ENCODE peak calls at places on chromosomes 4 and X, in four cellular contexts. One of them, this sample, is unnamed.

GRCh38 chrX:104659037-104659744 is 93.2 kb downstream of the IL1RAPL2 start:
- DNase-seq in IMR-90: no peak
- DNase-seq in SK-N-SH: no peak
- DNase-seq in A549: no peak
- DNase-seq in this sample: no peak

GRCh38 chr4:110364911-110365520 is 110.9 kb upstream of the ENPEP start:
- DNase-seq in IMR-90: no peak
- DNase-seq in SK-N-SH: no peak
- DNase-seq in A549: no peak
- DNase-seq in this sample: no peak

GRCh38 chr4:1385373-1386340 is 20.6 kb downstream of the NKX1-1 start:
- DNase-seq in IMR-90: no peak
- DNase-seq in SK-N-SH: no peak
- DNase-seq in A549: no peak
- DNase-seq in this sample: no peak

GRCh38 chrX:120512627-120513026 is 43.5 kb upstream of the LAMP2 start:
- DNase-seq in IMR-90: no peak
- DNase-seq in SK-N-SH: no peak
- DNase-seq in A549: no peak
- DNase-seq in this sample: no peak

GRCh38 chrX:151151668-151152267 is 24.6 kb upstream of the GPR50 start:
- DNase-seq in IMR-90: peak
- DNase-seq in SK-N-SH: peak
- DNase-seq in A549: peak
- DNase-seq in this sample: no peak

GRCh38 chrX:155888139-155888538 is 7.0 kb downstream of the VAMP7 start:
- DNase-seq in IMR-90: peak
- DNase-seq in SK-N-SH: no peak
- DNase-seq in A549: no peak
- DNase-seq in this sample: no peak

GRCh38 chr4:4541040-4541631 is 712 bp downstream of the STX18 start:
- DNase-seq in IMR-90: peak
- DNase-seq in SK-N-SH: no peak
- DNase-seq in A549: peak
- DNase-seq in this sample: peak

GRCh38 chr4:134470544-134470943 is 269.0 kb upstream of the PABPC4L start:
- DNase-seq in IMR-90: no peak
- DNase-seq in SK-N-SH: no peak
- DNase-seq in A549: no peak
- DNase-seq in this sample: no peak

GRCh38 chr4:86484241-86484640 is 109.9 kb upstream of the PTPN13 start:
- DNase-seq in IMR-90: no peak
- DNase-seq in SK-N-SH: no peak
- DNase-seq in A549: no peak
- DNase-seq in this sample: no peak

GRCh38 chr4:145735777-145736176 is 55.8 kb downstream of the C4orf51 start:
- DNase-seq in IMR-90: no peak
- DNase-seq in SK-N-SH: no peak
- DNase-seq in A549: no peak
- DNase-seq in this sample: no peak

GRCh38 chr4:26533685-26534084 is 43.4 kb upstream of the CCKAR start:
- DNase-seq in IMR-90: no peak
- DNase-seq in SK-N-SH: no peak
- DNase-seq in A549: no peak
- DNase-seq in this sample: no peak

GRCh38 chr4:90002406-90003040 is 107.9 kb downstream of the MMRN1 start:
- DNase-seq in IMR-90: no peak
- DNase-seq in SK-N-SH: peak
- DNase-seq in A549: no peak
- DNase-seq in this sample: no peak

GRCh38 chr4:102759835-102760644 is 728 bp downstream of the MANBA start:
- DNase-seq in IMR-90: peak
- DNase-seq in SK-N-SH: no peak
- DNase-seq in A549: peak
- DNase-seq in this sample: peak

GRCh38 chr4:24244663-24245519 is 339.5 kb downstream of the DHX15 start:
- DNase-seq in IMR-90: peak
- DNase-seq in SK-N-SH: no peak
- DNase-seq in A549: no peak
- DNase-seq in this sample: no peak

GRCh38 chr4:67721770-67722597 is 21.0 kb upstream of the UBA6 start:
- DNase-seq in IMR-90: peak
- DNase-seq in SK-N-SH: no peak
- DNase-seq in A549: no peak
- DNase-seq in this sample: no peak

GRCh38 chr4:102786279-102786678 is 25.5 kb upstream of the MANBA start:
- DNase-seq in IMR-90: no peak
- DNase-seq in SK-N-SH: no peak
- DNase-seq in A549: no peak
- DNase-seq in this sample: no peak

GRCh38 chr4:183589710-183590109 is 69.3 kb downstream of the RWDD4 start:
- DNase-seq in IMR-90: no peak
- DNase-seq in SK-N-SH: no peak
- DNase-seq in A549: no peak
- DNase-seq in this sample: no peak

GRCh38 chr4:3186609-3187008 is 62.4 kb upstream of the MSANTD1 start:
- DNase-seq in IMR-90: no peak
- DNase-seq in SK-N-SH: no peak
- DNase-seq in A549: no peak
- DNase-seq in this sample: no peak

GRCh38 chr4:74109894-74110605 is 11.1 kb upstream of the CXCL2 start:
- DNase-seq in IMR-90: peak
- DNase-seq in SK-N-SH: no peak
- DNase-seq in A549: peak
- DNase-seq in this sample: no peak

GRCh38 chr4:116101321-116101720 is 984.1 kb downstream of the TRAM1L1 start:
- DNase-seq in IMR-90: no peak
- DNase-seq in SK-N-SH: no peak
- DNase-seq in A549: no peak
- DNase-seq in this sample: no peak

GRCh38 chr4:145762719-145763118 is 82.8 kb downstream of the C4orf51 start:
- DNase-seq in IMR-90: no peak
- DNase-seq in SK-N-SH: no peak
- DNase-seq in A549: no peak
- DNase-seq in this sample: no peak

GRCh38 chr4:19739101-19739651 is 512.5 kb upstream of the SLIT2 start:
- DNase-seq in IMR-90: peak
- DNase-seq in SK-N-SH: no peak
- DNase-seq in A549: no peak
- DNase-seq in this sample: no peak

GRCh38 chrX:129650821-129651510 is 3.8 kb downstream of the APLN start:
- DNase-seq in IMR-90: no peak
- DNase-seq in SK-N-SH: no peak
- DNase-seq in A549: no peak
- DNase-seq in this sample: no peak

GRCh38 chrX:108219949-108220601 is 128.5 kb downstream of the ATG4A start:
- DNase-seq in IMR-90: no peak
- DNase-seq in SK-N-SH: no peak
- DNase-seq in A549: no peak
- DNase-seq in this sample: no peak

GRCh38 chr4:94416981-94417380 is 34.8 kb upstream of the PDLIM5 start:
- DNase-seq in IMR-90: no peak
- DNase-seq in SK-N-SH: no peak
- DNase-seq in A549: no peak
- DNase-seq in this sample: no peak

GRCh38 chrX:12898073-12898472 is 8.3 kb upstream of the TLR8 start:
- DNase-seq in IMR-90: no peak
- DNase-seq in SK-N-SH: no peak
- DNase-seq in A549: no peak
- DNase-seq in this sample: no peak

GRCh38 chr4:62881210-62881609 is 1528.0 kb downstream of the TECRL start:
- DNase-seq in IMR-90: no peak
- DNase-seq in SK-N-SH: no peak
- DNase-seq in A549: no peak
- DNase-seq in this sample: no peak

GRCh38 chr4:56870927-56871326 is 36.8 kb upstream of the REST start:
- DNase-seq in IMR-90: peak
- DNase-seq in SK-N-SH: peak
- DNase-seq in A549: no peak
- DNase-seq in this sample: no peak

GRCh38 chr4:102616661-102617060 is 115.5 kb downstream of the NFKB1 start:
- DNase-seq in IMR-90: no peak
- DNase-seq in SK-N-SH: peak
- DNase-seq in A549: no peak
- DNase-seq in this sample: no peak

GRCh38 chr4:4401049-4401448 is 14.1 kb downstream of the NSG1 start:
- DNase-seq in IMR-90: no peak
- DNase-seq in SK-N-SH: peak
- DNase-seq in A549: no peak
- DNase-seq in this sample: no peak

GRCh38 chr4:144687466-144687865 is 41.5 kb downstream of the HHIP start:
- DNase-seq in IMR-90: no peak
- DNase-seq in SK-N-SH: no peak
- DNase-seq in A549: no peak
- DNase-seq in this sample: no peak

DNA sequence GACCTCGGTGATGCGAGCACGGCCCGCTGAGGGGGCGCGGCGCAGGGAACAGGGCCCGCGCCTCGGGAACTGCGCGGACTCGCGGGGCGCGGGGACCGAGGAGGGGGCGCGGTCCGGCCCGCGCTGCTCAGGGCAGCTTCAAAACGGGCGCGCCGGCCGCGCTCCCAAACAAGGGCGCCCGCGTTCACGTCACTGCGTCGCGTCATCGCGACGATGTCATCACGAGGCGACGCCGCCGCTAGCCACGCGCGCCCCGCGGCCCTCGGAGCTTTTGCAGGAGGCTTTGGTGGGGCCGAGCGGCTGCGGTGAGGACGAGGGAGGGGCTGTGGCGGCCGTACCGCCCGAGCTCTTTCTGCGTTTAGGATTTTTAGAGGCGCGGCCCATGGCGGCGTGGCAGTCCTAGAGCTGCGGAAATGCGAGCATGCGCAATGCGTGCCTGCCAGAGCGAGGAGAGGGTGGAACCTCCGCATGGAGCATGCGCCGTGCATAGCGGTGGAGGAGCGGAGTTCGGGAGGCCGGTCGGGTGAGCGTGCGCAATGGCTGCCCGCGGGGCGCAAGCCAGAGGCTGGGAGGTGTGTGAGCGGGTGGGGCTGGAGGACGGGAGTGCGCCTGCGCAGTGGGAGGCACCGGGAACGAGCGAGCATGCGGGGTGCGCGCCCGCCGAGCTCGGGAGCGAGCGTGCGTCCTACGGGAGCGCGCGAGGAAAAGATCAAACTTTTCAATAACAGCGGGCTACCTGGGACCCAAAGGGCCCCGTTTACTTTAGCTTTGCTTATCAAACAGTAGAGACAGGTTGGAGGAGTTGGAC is at the start of gene PPP2R3B:
- DNase-seq in IMR-90: peak
- DNase-seq in SK-N-SH: peak
- DNase-seq in A549: peak
- DNase-seq in this sample: peak
- TF ChIP-seq SMC3 in IMR-90: no peak
- TF ChIP-seq SMC3 in SK-N-SH: no peak
- TF ChIP-seq SMC3 in A549: no peak
- TF ChIP-seq SMC3 in this sample: no peak

DNA sequence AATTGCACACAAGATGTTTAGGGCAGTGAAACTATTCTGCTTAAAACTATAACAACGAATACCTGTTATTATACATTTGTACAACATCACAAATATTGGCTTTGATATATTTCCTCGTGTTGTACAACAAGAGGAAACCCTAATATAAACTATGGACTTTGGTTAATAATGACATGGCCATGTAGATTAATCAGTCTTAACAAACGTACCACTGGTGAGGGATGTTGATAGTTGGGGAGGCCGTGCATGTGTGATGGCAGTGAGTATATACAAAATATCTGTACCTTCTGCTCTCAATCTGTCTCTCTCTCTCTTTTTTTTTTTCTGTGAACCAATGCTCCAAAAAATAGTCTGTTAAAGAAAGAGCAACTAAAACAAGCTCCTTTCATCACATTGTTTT is 22.2 kb upstream of the HPGD start:
- DNase-seq in IMR-90: no peak
- DNase-seq in SK-N-SH: no peak
- DNase-seq in A549: no peak
- DNase-seq in this sample: no peak
- TF ChIP-seq SMC3 in IMR-90: no peak
- TF ChIP-seq SMC3 in SK-N-SH: no peak
- TF ChIP-seq SMC3 in A549: no peak
- TF ChIP-seq SMC3 in this sample: no peak

GRCh38 chr4:119005888-119006287 is 117.2 kb downstream of the SYNPO2 start:
- DNase-seq in IMR-90: no peak
- DNase-seq in SK-N-SH: no peak
- DNase-seq in A549: no peak
- DNase-seq in this sample: no peak

GRCh38 chr4:119014658-119015057 is 121.0 kb upstream of the MYOZ2 start:
- DNase-seq in IMR-90: no peak
- DNase-seq in SK-N-SH: no peak
- DNase-seq in A549: no peak
- DNase-seq in this sample: no peak

GRCh38 chr4:119016636-119017035 is 119.0 kb upstream of the MYOZ2 start:
- DNase-seq in IMR-90: peak
- DNase-seq in SK-N-SH: no peak
- DNase-seq in A549: no peak
- DNase-seq in this sample: no peak

GRCh38 chr4:119010909-119011606 is 122.4 kb downstream of the SYNPO2 start:
- DNase-seq in IMR-90: no peak
- DNase-seq in SK-N-SH: no peak
- DNase-seq in A549: no peak
- DNase-seq in this sample: no peak

DNA sequence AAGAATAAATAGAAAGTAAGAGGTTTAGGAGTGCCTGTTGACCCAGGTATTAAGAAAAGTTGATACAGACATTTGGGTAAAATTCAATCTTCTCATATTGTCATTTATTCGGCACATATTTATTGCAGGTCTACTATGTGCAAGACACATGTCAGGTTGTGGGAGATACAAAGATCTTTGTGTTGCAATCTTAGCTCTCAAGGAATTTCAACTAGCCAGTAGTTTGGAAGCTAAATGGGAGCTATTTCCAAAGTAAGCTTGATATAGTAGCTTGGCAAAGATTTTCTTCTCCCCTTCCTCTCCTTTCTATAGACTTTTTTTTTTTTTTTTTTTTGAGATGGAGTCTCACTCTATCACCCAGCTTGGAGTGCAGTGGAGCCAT is 122.9 kb downstream of the SYNPO2 start:
- DNase-seq in IMR-90: no peak
- DNase-seq in SK-N-SH: no peak
- DNase-seq in A549: no peak
- DNase-seq in this sample: no peak
- TF ChIP-seq SMC3 in IMR-90: no peak
- TF ChIP-seq SMC3 in SK-N-SH: no peak
- TF ChIP-seq SMC3 in A549: no peak
- TF ChIP-seq SMC3 in this sample: no peak

GRCh38 chr4:77040856-77041576 is 34.8 kb downstream of the CCNI start:
- DNase-seq in IMR-90: peak
- DNase-seq in SK-N-SH: no peak
- DNase-seq in A549: no peak
- DNase-seq in this sample: no peak

GRCh38 chr4:77043507-77044131 is 32.2 kb downstream of the CCNI start:
- DNase-seq in IMR-90: peak
- DNase-seq in SK-N-SH: no peak
- DNase-seq in A549: no peak
- DNase-seq in this sample: no peak

GRCh38 chr4:77036206-77036605 is 39.6 kb downstream of the CCNI start:
- DNase-seq in IMR-90: peak
- DNase-seq in SK-N-SH: no peak
- DNase-seq in A549: no peak
- DNase-seq in this sample: no peak

GRCh38 chr4:77037736-77038135 is 38.1 kb downstream of the CCNI start:
- DNase-seq in IMR-90: peak
- DNase-seq in SK-N-SH: no peak
- DNase-seq in A549: no peak
- DNase-seq in this sample: no peak

GRCh38 chr4:77040265-77040664 is 35.5 kb downstream of the CCNI start:
- DNase-seq in IMR-90: peak
- DNase-seq in SK-N-SH: no peak
- DNase-seq in A549: no peak
- DNase-seq in this sample: no peak
- TF ChIP-seq SMC3 in IMR-90: no peak
- TF ChIP-seq SMC3 in SK-N-SH: no peak
- TF ChIP-seq SMC3 in A549: no peak
- TF ChIP-seq SMC3 in this sample: no peak

This sample was measured in GM12878.